ENCODE peak calls at places on chromosomes 16 and 17, in seven cellular contexts. U is CD8-positive, alpha-beta T cell; D is psoas muscle; R is Peyer's patch; N is gastrocnemius medialis; Q is tibial artery; O is ascending aorta. E is an unnamed sample. For H3K4me1 and H3K27me3, the result is how much of the 10 kb centered on the place peaks cover.

GRCh38 chr16:78606572-78606971 is 507.1 kb downstream of the WWOX start:
- DNase-seq in U (no peak), D (no peak), R (no peak), N (no peak), Q (no peak), O (no peak), E (no peak)

GRCh38 chr17:52465407-52465806 is 306.9 kb upstream of the CA10 start:
- DNase-seq in U (no peak), D (no peak), R (no peak), N (no peak), Q (no peak), O (no peak), E (no peak)

GRCh38 chr17:34291721-34292348 is 6.3 kb downstream of the CCL11 start:
- DNase-seq in U (no peak), D (no peak), R (no peak), N (no peak), Q (no peak), O (no peak), E (no peak)

GRCh38 chr17:8332128-8332527 is 7.5 kb upstream of the ODF4 start:
- DNase-seq in U (no peak), D (no peak), R (no peak), N (no peak), Q (no peak), O (no peak), E (no peak)

GRCh38 chr16:61998460-61998859 is 37.8 kb downstream of the CDH8 start:
- DNase-seq in U (no peak), D (no peak), R (no peak), N (no peak), Q (no peak), O (no peak), E (no peak)

GRCh38 chr17:77320501-77321256 is 179.9 kb downstream of the SEC14L1 start:
- DNase-seq in U (no peak), D (peak), R (peak), N (peak), Q (peak), O (peak), E (no peak)

GRCh38 chr16:1810106-1810505 is 16.5 kb downstream of the HAGH start:
- DNase-seq in U (no peak), D (no peak), R (no peak), N (no peak), Q (no peak), O (no peak), E (no peak)

GRCh38 chr16:73066927-73067670 is 19.2 kb upstream of the ZFHX3 start:
- DNase-seq in U (no peak), D (no peak), R (no peak), N (no peak), Q (no peak), O (no peak), E (no peak)

GRCh38 chr17:48541574-48542113 is 3.3 kb downstream of the HOXB2 start:
- DNase-seq in U (peak), D (peak), R (no peak), N (no peak), Q (no peak), O (peak), E (no peak)

GRCh38 chr16:51951668-51952298 is 595.2 kb downstream of the TOX3 start:
- DNase-seq in U (no peak), D (no peak), R (no peak), N (no peak), Q (no peak), O (no peak), E (no peak)

DNA sequence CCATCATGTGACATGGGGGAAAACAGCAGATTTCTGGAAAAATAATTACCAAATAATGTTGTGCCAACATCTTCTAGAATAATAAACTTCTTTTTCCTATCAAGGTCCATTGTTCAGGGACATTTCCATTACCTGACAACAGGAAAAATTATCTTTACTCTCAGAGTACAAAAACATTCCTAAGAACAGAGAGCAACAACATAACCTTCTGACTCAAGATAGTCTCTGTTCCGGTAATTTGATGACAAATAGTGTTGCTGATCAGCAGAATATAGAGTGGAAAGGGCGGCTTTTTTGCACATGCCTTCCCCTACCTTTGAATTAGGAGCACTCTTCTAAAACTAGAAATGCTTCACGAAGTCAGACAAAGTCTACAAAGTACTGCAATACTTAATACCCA is 20.1 kb downstream of the CYTH1 start:
- DNase-seq in U (no peak), D (no peak), R (no peak), N (no peak), Q (no peak), O (no peak), E (no peak)
- H3K27ac ChIP-seq in U (no peak), D (no peak), R (no peak), N (peak), Q (no peak), O (no peak), E (peak)

GRCh38 chr16:57606147-57606846 is 22.1 kb upstream of the ADGRG1 start:
- DNase-seq in U (no peak), D (no peak), R (no peak), N (no peak), Q (no peak), O (peak), E (no peak)
- H3K4me1 ChIP-seq in U (under half), D (under half), R (under half), N (under half), Q (under half), O (under half), E (under half)

DNA sequence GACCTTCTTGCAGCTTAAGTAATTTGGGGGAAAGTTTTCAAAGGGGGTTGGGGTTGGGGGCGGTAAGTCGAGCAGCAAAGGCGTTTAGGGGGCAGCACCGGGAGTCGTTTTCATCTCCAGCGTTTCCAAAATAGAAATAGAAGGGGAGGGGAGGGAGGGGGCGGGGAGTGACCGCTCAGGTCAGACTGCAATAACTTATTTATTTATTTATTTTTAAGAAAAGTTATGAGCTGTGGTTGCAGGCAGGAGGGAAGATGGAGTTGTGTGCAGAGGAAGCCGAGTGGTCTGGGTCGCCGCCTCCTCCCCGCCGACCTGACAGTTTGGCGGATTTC is 1.5 kb downstream of the SOX9 start:
- DNase-seq in U (no peak), D (no peak), R (no peak), N (no peak), Q (no peak), O (no peak), E (no peak)
- H3K27me3 ChIP-seq in U (under half), D (under half), R (under half), N (under half), Q (under half), O (under half), E (half or more)

GRCh38 chr17:32871736-32872135 is 5.2 kb downstream of the MYO1D start:
- DNase-seq in U (no peak), D (no peak), R (no peak), N (no peak), Q (peak), O (no peak), E (no peak)

GRCh38 chr17:32870969-32871368 is 6.0 kb downstream of the MYO1D start:
- DNase-seq in U (no peak), D (peak), R (no peak), N (peak), Q (peak), O (peak), E (no peak)

GRCh38 chr17:32875904-32876413 is 965 bp downstream of the MYO1D start:
- DNase-seq in U (no peak), D (no peak), R (no peak), N (no peak), Q (no peak), O (no peak), E (no peak)

GRCh38 chr17:32875230-32875903 is 1.6 kb downstream of the MYO1D start:
- DNase-seq in U (no peak), D (no peak), R (no peak), N (no peak), Q (no peak), O (no peak), E (no peak)

DNA sequence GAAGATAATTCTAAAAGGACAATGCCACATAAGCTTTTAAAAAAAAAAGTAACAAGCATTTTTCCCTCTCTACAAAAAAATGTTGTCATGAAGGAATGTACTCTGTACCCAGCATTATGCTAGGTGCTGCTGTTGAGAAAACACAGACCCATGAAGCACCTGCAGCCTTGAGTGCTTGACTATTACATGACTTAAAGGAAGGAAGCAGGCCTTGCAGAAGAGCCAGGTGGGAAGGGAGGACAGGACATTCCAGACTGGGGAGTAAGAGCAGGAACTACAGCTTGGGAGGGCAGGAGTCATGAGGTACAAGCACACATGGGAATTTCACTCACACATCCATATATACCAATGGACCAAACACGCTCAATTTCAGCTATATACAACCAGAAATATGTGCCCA is 3.8 kb downstream of the MYO1D start:
- DNase-seq in U (no peak), D (no peak), R (no peak), N (no peak), Q (no peak), O (no peak), E (no peak)
- H3K27ac ChIP-seq in U (no peak), D (no peak), R (no peak), N (no peak), Q (peak), O (peak), E (no peak)

GRCh38 chr16:85592700-85593502 is 20.2 kb upstream of the GSE1 start:
- DNase-seq in U (no peak), D (no peak), R (no peak), N (no peak), Q (no peak), O (no peak), E (no peak)
- H3K4me1 ChIP-seq in U (under half), D (under half), R (under half), N (under half), Q (under half), O (under half), E (under half)

GRCh38 chr17:6661464-6661848 is 9.9 kb downstream of the C17orf100 start:
- DNase-seq in U (no peak), D (no peak), R (no peak), N (no peak), Q (no peak), O (no peak), E (no peak)

GRCh38 chr17:6660765-6661463 is 9.4 kb downstream of the C17orf100 start:
- DNase-seq in U (no peak), D (no peak), R (peak), N (no peak), Q (no peak), O (no peak), E (no peak)

GRCh38 chr17:6654816-6655731 is 3.5 kb downstream of the C17orf100 start:
- DNase-seq in U (no peak), D (no peak), R (no peak), N (no peak), Q (no peak), O (no peak), E (no peak)

GRCh38 chr17:6660101-6660500 is 8.5 kb downstream of the C17orf100 start:
- DNase-seq in U (no peak), D (no peak), R (no peak), N (no peak), Q (no peak), O (no peak), E (no peak)

DNA sequence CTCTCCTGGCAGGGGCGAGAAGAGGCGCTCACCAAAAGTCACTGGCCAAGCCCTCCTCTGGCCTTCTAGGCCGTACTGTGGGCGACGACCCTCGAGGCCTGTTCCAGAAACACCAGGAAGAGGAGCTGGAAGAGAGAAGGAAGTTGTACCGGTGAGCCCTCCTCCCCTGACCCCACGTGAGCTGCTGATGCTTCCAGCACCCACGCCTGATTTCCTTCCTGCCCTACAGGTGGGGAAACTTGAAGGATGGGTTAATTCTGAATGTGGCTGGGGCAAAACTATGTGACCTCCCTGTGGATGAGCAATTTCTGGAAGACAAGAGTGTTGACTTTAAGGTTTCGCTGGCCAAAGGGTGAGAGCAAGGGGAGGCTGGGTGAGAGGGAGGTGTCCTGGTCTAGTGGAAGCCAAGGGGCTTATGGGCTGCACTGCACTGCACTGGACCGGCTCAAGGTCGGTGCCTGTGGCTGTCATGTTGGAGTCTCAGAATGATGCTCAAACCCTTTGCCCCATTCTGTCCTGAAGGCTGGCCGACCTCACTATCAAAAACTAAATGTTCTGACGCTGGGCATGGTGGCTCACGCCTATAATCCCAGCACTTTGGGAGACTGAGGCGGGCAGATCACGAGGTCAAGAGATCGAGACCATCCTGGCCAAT is 6.2 kb downstream of the C17orf100 start:
- DNase-seq in U (no peak), D (no peak), R (no peak), N (no peak), Q (no peak), O (no peak), E (no peak)
- H3K27me3 ChIP-seq in U (under half), D (under half), R (under half), N (under half), Q (half or more), O (under half), E (under half)

GRCh38 chr16:50466170-50466569 is 82.0 kb upstream of the NKD1 start:
- DNase-seq in U (no peak), D (no peak), R (no peak), N (no peak), Q (no peak), O (peak), E (no peak)

GRCh38 chr16:50461400-50461760 is 86.8 kb upstream of the NKD1 start:
- DNase-seq in U (no peak), D (no peak), R (no peak), N (no peak), Q (no peak), O (no peak), E (no peak)

GRCh38 chr16:50462793-50463507 is 85.2 kb upstream of the NKD1 start:
- DNase-seq in U (no peak), D (no peak), R (no peak), N (no peak), Q (no peak), O (peak), E (no peak)

GRCh38 chr16:50464325-50465290 is 83.6 kb upstream of the NKD1 start:
- DNase-seq in U (no peak), D (no peak), R (no peak), N (no peak), Q (no peak), O (peak), E (no peak)

DNA sequence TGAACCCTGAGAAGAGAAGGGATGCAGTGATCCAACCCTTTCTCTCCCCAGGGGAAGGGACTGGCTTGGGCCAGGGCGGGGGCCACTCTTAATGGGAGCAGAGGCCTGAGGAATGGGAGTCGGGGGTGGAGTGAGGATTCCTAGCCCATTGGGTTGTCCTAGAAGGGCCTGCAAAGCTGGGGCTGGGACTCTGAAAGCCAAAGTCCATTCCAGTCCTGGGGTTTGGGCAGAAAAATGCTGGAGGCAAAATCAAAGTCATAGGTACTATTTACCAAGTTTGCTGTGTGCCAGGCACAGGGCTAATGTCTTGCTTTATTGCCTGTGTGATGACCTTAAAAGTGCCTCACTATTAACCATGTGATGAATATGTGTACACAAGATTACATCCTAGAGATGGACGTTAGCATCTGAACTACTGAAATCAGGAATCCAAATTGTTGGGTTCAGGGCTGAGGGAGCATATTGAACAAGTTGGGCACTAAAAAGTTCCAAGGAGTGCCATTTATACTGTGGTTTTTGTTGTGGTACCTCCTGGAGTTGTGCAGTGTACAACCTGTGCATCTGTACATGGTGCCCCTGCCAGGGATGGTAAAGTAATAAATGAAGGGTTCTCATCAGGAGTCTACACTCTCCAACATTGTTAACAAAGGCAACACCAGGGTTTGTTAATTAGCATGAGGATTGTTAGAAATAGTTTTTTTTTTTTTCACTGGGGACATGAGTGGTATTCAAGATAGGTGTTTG is 84.4 kb upstream of the NKD1 start:
- DNase-seq in U (no peak), D (no peak), R (no peak), N (no peak), Q (no peak), O (peak), E (no peak)
- H3K27ac ChIP-seq in U (no peak), D (no peak), R (no peak), N (no peak), Q (no peak), O (no peak), E (no peak)

GRCh38 chr17:69769050-69769449 is 306.0 kb upstream of the KCNJ16 start:
- DNase-seq in U (no peak), D (no peak), R (no peak), N (no peak), Q (no peak), O (no peak), E (no peak)
- H3K4me1 ChIP-seq in U (under half), D (under half), R (under half), N (under half), Q (under half), O (under half), E (under half)